ENCODE peak calls at places on chromosomes 4 and X, in seven cellular contexts. H is neuronal stem cell; V is Jurkat, Clone E6-1; R is CD4-positive, alpha-beta memory T cell; P is effector memory CD4-positive, alpha-beta T cell; I is lower lobe of right lung; O is spleen. Y is an unnamed sample.

GRCh38 chr4:107380190-107380589 is 339.8 kb downstream of the PAPSS1 start:
- DNase-seq in H (no peak), V (no peak), R (no peak), P (no peak), I (no peak), O (no peak), Y (no peak)

GRCh38 chrX:22088326-22088725 is 56.2 kb downstream of the PHEX start:
- DNase-seq in H (no peak), V (no peak), R (no peak), P (no peak), I (no peak), O (no peak), Y (no peak)

GRCh38 chrX:119625843-119626242 is 19.6 kb upstream of the NKRF start:
- DNase-seq in H (no peak), V (no peak), R (no peak), P (no peak), I (no peak), O (no peak), Y (no peak)

GRCh38 chr4:153573881-153574807 is 108.0 kb downstream of the TMEM131L start:
- DNase-seq in H (no peak), V (peak; percentile 83), R (peak; percentile 61), P (peak; percentile 20), I (peak; percentile 63), O (peak; percentile 83), Y (no peak)

GRCh38 chr4:109942292-109942926 is 29.7 kb downstream of the EGF start:
- DNase-seq in H (no peak), V (no peak), R (no peak), P (no peak), I (no peak), O (no peak), Y (no peak)

GRCh38 chrX:124223524-124223923 is 108.9 kb upstream of the TEX13D start:
- DNase-seq in H (no peak), V (no peak), R (no peak), P (no peak), I (no peak), O (no peak), Y (peak; percentile 23)

GRCh38 chrX:56800801-56801200 is 71.8 kb downstream of the NBDY start:
- DNase-seq in H (no peak), V (peak; percentile 60), R (peak; percentile 59), P (peak; percentile 21), I (no peak), O (peak; percentile 78), Y (peak; percentile 17)

GRCh38 chr4:81353861-81354260 is 117.8 kb downstream of the RASGEF1B start:
- DNase-seq in H (no peak), V (no peak), R (no peak), P (no peak), I (no peak), O (no peak), Y (no peak)

GRCh38 chr4:59597536-59598232 is 1602.4 kb upstream of the ADGRL3 start:
- DNase-seq in H (no peak), V (no peak), R (no peak), P (no peak), I (no peak), O (no peak), Y (no peak)

GRCh38 chr4:38842998-38843397 is 13.6 kb downstream of the TLR6 start:
- DNase-seq in H (no peak), V (no peak), R (no peak), P (no peak), I (no peak), O (no peak), Y (no peak)

GRCh38 chr4:138910914-138911336 is 104.7 kb upstream of the NOCT start:
- DNase-seq in H (peak; percentile 67), V (no peak), R (no peak), P (no peak), I (peak; percentile 76), O (peak; percentile 74), Y (peak; percentile 38)

GRCh38 chrX:30713061-30713525 is 59.9 kb downstream of the GK start:
- DNase-seq in H (peak; percentile 3), V (peak; percentile 21), R (peak; percentile 20), P (no peak), I (peak; percentile 46), O (no peak), Y (peak; percentile 55)

GRCh38 chr4:15149842-15150592 is 147.7 kb downstream of the CPEB2 start:
- DNase-seq in H (peak; percentile 37), V (no peak), R (no peak), P (no peak), I (peak; percentile 82), O (peak; percentile 86), Y (peak; percentile 51)

GRCh38 chrX:11666180-11666579 is 460 bp upstream of the ARHGAP6 start:
- DNase-seq in H (peak; percentile 42), V (no peak), R (no peak), P (no peak), I (no peak), O (no peak), Y (peak; percentile 82)

GRCh38 chrX:67426946-67427345 is 116.9 kb upstream of the AR start:
- DNase-seq in H (no peak), V (no peak), R (no peak), P (no peak), I (no peak), O (no peak), Y (no peak)

GRCh38 chrX:100413231-100413630 is 3.2 kb upstream of the PCDH19 start:
- DNase-seq in H (no peak), V (peak; percentile 32), R (peak; percentile 26), P (no peak), I (no peak), O (no peak), Y (peak; percentile 65)

GRCh38 chrX:12890467-12890866 is 16.0 kb upstream of the TLR8 start:
- DNase-seq in H (no peak), V (peak; percentile 70), R (no peak), P (no peak), I (no peak), O (no peak), Y (no peak)

GRCh38 chr4:145481164-145481941 is at the start of gene SMAD1:
- DNase-seq in H (peak; percentile 64), V (no peak), R (no peak), P (no peak), I (peak; percentile 88), O (peak; percentile 87), Y (peak; percentile 84)

GRCh38 chr4:52684896-52685295 is 25.8 kb upstream of the USP46 start:
- DNase-seq in H (no peak), V (no peak), R (no peak), P (no peak), I (no peak), O (no peak), Y (no peak)

GRCh38 chrX:146055733-146056132 is 238.1 kb downstream of the SLITRK2 start:
- DNase-seq in H (no peak), V (no peak), R (no peak), P (no peak), I (no peak), O (no peak), Y (no peak)

GRCh38 chrX:133923113-133923512 is 62.3 kb downstream of the GPC3 start:
- DNase-seq in H (no peak), V (peak; percentile 64), R (peak; percentile 19), P (no peak), I (no peak), O (no peak), Y (no peak)

GRCh38 chrX:74238771-74239170 is 65.2 kb upstream of the ZCCHC13 start:
- DNase-seq in H (no peak), V (no peak), R (no peak), P (no peak), I (no peak), O (no peak), Y (no peak)

GRCh38 chrX:80430826-80431501 is 10.7 kb downstream of the TENT5D start:
- DNase-seq in H (no peak), V (peak; percentile 7), R (no peak), P (no peak), I (no peak), O (no peak), Y (no peak)

GRCh38 chr4:48958582-48958981 is 27.5 kb upstream of the CWH43 start:
- DNase-seq in H (no peak), V (no peak), R (no peak), P (no peak), I (no peak), O (no peak), Y (no peak)

GRCh38 chrX:17488036-17488435 is 113.0 kb downstream of the NHS start:
- DNase-seq in H (no peak), V (no peak), R (no peak), P (no peak), I (no peak), O (no peak), Y (no peak)

GRCh38 chr4:182113774-182114173 is 129.4 kb upstream of the TENM3 start:
- DNase-seq in H (no peak), V (no peak), R (no peak), P (no peak), I (no peak), O (no peak), Y (no peak)

DNA sequence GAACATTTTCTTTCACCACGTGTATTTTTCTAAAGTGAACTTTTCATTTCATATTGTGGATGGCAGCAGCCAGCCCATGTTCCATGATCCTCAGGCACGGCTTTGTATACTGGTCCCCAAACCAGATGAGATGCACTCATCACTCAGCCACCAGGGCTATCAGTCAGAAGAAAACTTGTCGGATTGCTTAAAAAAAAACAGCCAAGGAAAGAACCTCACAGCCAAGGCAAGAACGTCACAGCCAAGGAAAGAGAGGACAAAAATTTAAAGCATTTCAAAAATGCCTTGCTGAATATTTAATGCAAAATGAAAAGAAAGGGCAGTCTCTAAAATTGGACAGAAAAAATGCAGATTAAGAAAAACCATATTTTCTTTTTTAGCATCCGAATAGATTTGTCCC is 333.3 kb downstream of the PDGFC start:
- DNase-seq in H (no peak), V (no peak), R (no peak), P (no peak), I (no peak), O (no peak), Y (no peak)
- H3K4me3 ChIP-seq in H (no peak overlapping the region), V (no peak overlapping the region), R (no peak overlapping the region), P (no peak overlapping the region), I (no peak overlapping the region), O (no peak overlapping the region), Y (no peak overlapping the region)

GRCh38 chrX:43589735-43590515 is 66.2 kb upstream of the MAOA start:
- DNase-seq in H (no peak), V (no peak), R (no peak), P (no peak), I (no peak), O (no peak), Y (no peak)
- H3K4me3 ChIP-seq in H (no peak overlapping the region), V (no peak overlapping the region), R (no peak overlapping the region), P (no peak overlapping the region), I (no peak overlapping the region), O (no peak overlapping the region), Y (no peak overlapping the region)

DNA sequence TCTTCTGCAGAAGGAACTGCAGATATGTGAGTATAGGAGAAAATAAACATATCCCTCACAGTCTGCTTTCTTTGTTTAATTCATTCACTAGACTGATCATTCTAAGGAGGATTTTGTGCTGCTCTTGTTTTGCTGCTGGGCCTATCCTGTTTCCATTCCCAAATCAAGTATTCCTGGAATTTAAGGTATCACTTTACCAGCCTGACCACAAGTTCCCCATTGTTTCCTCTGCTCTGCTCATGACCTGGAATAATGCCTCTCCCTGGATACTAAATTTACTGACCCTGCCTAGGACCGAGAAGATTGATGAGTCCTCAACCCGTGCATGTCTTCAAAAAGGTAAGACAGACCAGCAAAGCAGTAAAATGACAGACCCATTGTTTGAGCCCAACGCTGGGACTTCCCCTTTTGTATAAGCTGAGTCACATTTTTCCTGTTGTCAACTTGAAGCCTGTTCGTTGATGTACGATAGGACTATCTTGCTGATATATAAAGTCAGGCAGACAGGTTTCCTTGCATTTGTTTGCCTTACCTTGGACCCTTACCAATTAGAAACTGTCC is 85.5 kb upstream of the TET2 start:
- DNase-seq in H (peak; percentile 20), V (no peak), R (peak; percentile 6), P (no peak), I (no peak), O (no peak), Y (peak; percentile 5)
- H3K4me3 ChIP-seq in H (no peak overlapping the region), V (no peak overlapping the region), R (no peak overlapping the region), P (no peak overlapping the region), I (no peak overlapping the region), O (no peak overlapping the region), Y (no peak overlapping the region)

GRCh38 chrX:121221321-121221977 is 174.0 kb downstream of the GLUD2 start:
- DNase-seq in H (no peak), V (no peak), R (no peak), P (no peak), I (no peak), O (no peak), Y (no peak)
- H3K4me3 ChIP-seq in H (no peak overlapping the region), V (no peak overlapping the region), R (no peak overlapping the region), P (no peak overlapping the region), I (no peak overlapping the region), O (no peak overlapping the region), Y (no peak overlapping the region)